ENCODE peak calls at places on chromosomes 16 and 17, in eight cellular contexts. M is AG04450, L is left ventricle myocardium inferior, X is sigmoid colon, D is DND-41, G is endodermal cell, T is tibial nerve, B is IMR-90. W is an unnamed sample.

GRCh38 chr16:29809031-29809747 is 2.8 kb upstream of the PRRT2 start:
- DNase-seq in B (no peak), L (no peak), X (no peak), M (no peak), G (no peak), D (no peak), T (no peak), W (peak; percentile 74)

GRCh38 chr17:44919885-44920564 is 4.7 kb upstream of the GFAP start:
- DNase-seq in T (peak; percentile 75), L (peak; percentile 78), X (peak; percentile 94), G (peak; percentile 97), M (peak; percentile 55), B (peak; percentile 80), D (peak; percentile 47), W (peak; percentile 84)

GRCh38 chr17:50904522-50905459 is 38.6 kb upstream of the TOB1 start:
- DNase-seq in G (peak; percentile 79), L (peak; percentile 41), X (peak; percentile 91), T (peak; percentile 70), M (no peak), D (no peak), B (no peak), W (peak; percentile 72)

GRCh38 chr17:50871369-50871768 is 5.2 kb upstream of the TOB1 start:
- DNase-seq in D (peak; percentile 50), T (no peak), M (no peak), X (no peak), L (no peak), B (no peak), G (no peak), W (no peak)

GRCh38 chr17:57975044-57975443 is 13.0 kb downstream of the VEZF1 start:
- DNase-seq in X (no peak), T (no peak), M (no peak), L (no peak), G (no peak), D (no peak), B (peak; percentile 80), W (no peak)

GRCh38 chr17:19354123-19354522 is 8.4 kb downstream of the B9D1 start:
- DNase-seq in M (peak; percentile 78), T (no peak), L (no peak), D (no peak), B (peak; percentile 94), G (peak; percentile 26), X (no peak), W (no peak)

GRCh38 chr17:61464121-61464905 is 12.1 kb downstream of the TBX4 start:
- DNase-seq in X (peak; percentile 48), B (no peak), T (no peak), D (no peak), G (peak; percentile 68), M (no peak), L (no peak), W (peak; percentile 49)

GRCh38 chr16:85615014-85615851 is 2.1 kb downstream of the GSE1 start:
- DNase-seq in B (no peak), L (peak; percentile 56), G (peak; percentile 90), T (no peak), X (no peak), M (no peak), D (no peak), W (peak; percentile 84)

GRCh38 chr17:60472449-60472848 is 50.2 kb downstream of the CHCT1 start:
- DNase-seq in B (no peak), D (no peak), M (no peak), L (no peak), G (no peak), T (no peak), X (no peak), W (no peak)

GRCh38 chr16:87705780-87706277 is 60.0 kb downstream of the KLHDC4 start:
- DNase-seq in M (no peak), T (no peak), X (no peak), L (no peak), B (no peak), G (no peak), D (no peak), W (no peak)

GRCh38 chr17:64534187-64534586 is 27.4 kb downstream of the CEP95 start:
- DNase-seq in M (no peak), T (no peak), L (no peak), B (no peak), D (no peak), G (no peak), X (no peak), W (no peak)

GRCh38 chr17:6677158-6677831 is 25.7 kb downstream of the C17orf100 start:
- DNase-seq in M (no peak), G (peak; percentile 46), L (no peak), B (peak; percentile 3), T (no peak), X (no peak), D (peak; percentile 59), W (no peak)

GRCh38 chr17:79915850-79916430 is 76.7 kb upstream of the CBX4 start:
- DNase-seq in T (no peak), D (no peak), G (peak; percentile 91), X (no peak), M (no peak), B (peak; percentile 28), L (no peak), W (no peak)

GRCh38 chr17:81419886-81420768 is 24.9 kb downstream of the BAHCC1 start:
- DNase-seq in B (no peak), X (peak; percentile 85), L (peak; percentile 46), G (no peak), D (no peak), T (no peak), M (no peak), W (no peak)

GRCh38 chr17:9499041-9499440 is 76.6 kb downstream of the STX8 start:
- DNase-seq in X (no peak), L (no peak), M (no peak), G (no peak), B (no peak), T (no peak), D (no peak), W (no peak)

GRCh38 chr17:17121162-17121561 is 78.9 kb downstream of the MPRIP start:
- DNase-seq in D (no peak), L (no peak), M (no peak), G (no peak), B (no peak), T (no peak), X (no peak), W (no peak)
- TF ChIP-seq CTCF in D (no peak), L (no peak), M (no peak), G (no peak), B (no peak), T (no peak), X (no peak), W (no peak)

DNA sequence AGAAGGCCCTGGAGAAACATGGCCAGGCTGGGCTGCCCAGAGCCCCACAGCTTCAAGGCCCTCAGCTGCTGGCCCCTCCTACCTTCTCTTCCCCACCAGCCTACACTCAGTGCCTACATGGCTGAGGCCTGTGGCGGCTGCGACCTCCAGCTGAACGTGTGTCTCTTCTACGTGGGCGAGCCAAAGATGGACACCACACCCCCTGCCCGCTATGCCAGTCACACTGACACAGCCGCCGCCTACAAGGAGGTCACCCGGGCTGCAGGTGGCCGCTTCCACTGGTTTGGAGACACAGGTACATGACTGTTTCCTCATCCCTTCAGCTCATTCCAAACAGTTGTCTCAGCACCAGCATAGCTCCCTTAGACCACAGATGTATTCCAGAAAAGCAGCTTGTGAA is 29.5 kb upstream of the SDR42E2 start:
- DNase-seq in L (no peak), D (no peak), T (no peak), G (no peak), M (no peak), B (no peak), X (no peak), W (no peak)
- TF ChIP-seq CTCF in L (no peak), D (no peak), T (no peak), G (no peak), M (no peak), B (no peak), X (no peak), W (no peak)

GRCh38 chr17:68108313-68109000 is 72.9 kb downstream of the KPNA2 start:
- DNase-seq in G (no peak), X (no peak), B (no peak), L (no peak), T (no peak), M (no peak), D (no peak), W (no peak)

GRCh38 chr17:68107373-68107772 is 71.8 kb downstream of the KPNA2 start:
- DNase-seq in G (no peak), M (no peak), D (no peak), T (no peak), X (no peak), B (no peak), L (no peak), W (no peak)

GRCh38 chr17:68101992-68102758 is 66.6 kb downstream of the KPNA2 start:
- DNase-seq in G (peak; percentile 67), M (no peak), X (no peak), L (no peak), B (no peak), T (no peak), D (peak; percentile 32), W (no peak)

GRCh38 chr17:68103148-68103547 is 67.6 kb downstream of the KPNA2 start:
- DNase-seq in L (no peak), T (no peak), B (no peak), D (no peak), G (no peak), X (no peak), M (no peak), W (no peak)

DNA sequence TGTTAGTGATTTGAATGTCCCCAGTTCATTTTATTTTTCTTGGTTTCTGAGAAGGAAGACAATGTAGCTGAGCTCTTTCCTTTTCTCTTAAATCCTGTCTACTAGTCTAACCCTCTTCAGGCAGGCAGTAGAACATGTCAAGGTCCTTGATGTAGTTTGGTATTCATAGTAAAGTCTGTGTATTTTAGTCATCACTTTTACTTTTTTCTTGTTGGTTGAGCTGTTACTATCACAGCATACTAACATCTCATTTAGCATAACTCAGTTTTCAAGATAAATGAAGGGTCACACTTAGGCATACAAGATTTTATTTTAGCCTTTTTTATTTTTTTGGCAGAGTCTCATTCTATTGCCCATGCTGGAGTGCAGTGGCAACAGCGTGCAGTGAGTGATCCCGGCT is 70.5 kb downstream of the KPNA2 start:
- DNase-seq in G (no peak), X (no peak), T (no peak), B (no peak), M (no peak), L (no peak), D (no peak), W (no peak)
- TF ChIP-seq CTCF in G (no peak), X (no peak), T (no peak), B (no peak), M (no peak), L (no peak), D (no peak), W (no peak)

GRCh38 chr16:67663151-67663876 is 2.6 kb downstream of the PARD6A start:
- DNase-seq in L (no peak), T (no peak), M (no peak), B (no peak), X (peak; percentile 63), D (peak; percentile 54), G (peak; percentile 89), W (no peak)
- TF ChIP-seq CTCF in L (no peak), T (no peak), M (peak; percentile 14), B (peak; percentile 35), X (no peak), D (peak; percentile 61), G (peak; percentile 69), W (no peak)

GRCh38 chr16:66924527-66925321 is 611 bp downstream of the RRAD start:
- DNase-seq in L (peak; percentile 56), T (no peak), X (no peak), B (no peak), D (no peak), M (no peak), G (peak; percentile 90), W (no peak)
- TF ChIP-seq CTCF in L (peak; percentile 54), T (peak; percentile 65), X (peak; percentile 42), B (peak; percentile 37), D (no peak), M (peak; percentile 16), G (peak; percentile 79), W (no peak)

GRCh38 chr16:58127634-58128033 is 1.5 kb downstream of the CFAP20 start:
- DNase-seq in D (no peak), B (no peak), L (no peak), T (no peak), G (no peak), X (no peak), M (no peak), W (no peak)
- TF ChIP-seq CTCF in D (peak; percentile 46), B (peak; percentile 9), L (peak; percentile 31), T (no peak), G (peak; percentile 47), X (no peak), M (peak; percentile 39), W (no peak)

W was measured in suprapubic skin.